ENCODE peak calls at places on chromosomes 11 and 22, in four cellular contexts. One of them, this sample, is unnamed.

GRCh38 chr22:38872831-38873248 is 824 bp upstream of the CBX6 start:
- DNase-seq in HepG2: no peak
- DNase-seq in MM.1S: no peak
- DNase-seq in DND-41: peak; percentile 24
- DNase-seq in this sample: no peak

GRCh38 chr11:57163160-57163868 is 18.4 kb upstream of the LRRC55 start:
- DNase-seq in MM.1S: no peak
- DNase-seq in DND-41: no peak
- DNase-seq in HepG2: no peak
- DNase-seq in this sample: no peak

GRCh38 chr11:33868646-33869461 is 23.0 kb downstream of the LMO2 start:
- DNase-seq in MM.1S: no peak
- DNase-seq in DND-41: no peak
- DNase-seq in HepG2: no peak
- DNase-seq in this sample: no peak

GRCh38 chr11:104163100-104164027 is 583 bp downstream of the PDGFD start:
- DNase-seq in MM.1S: no peak
- DNase-seq in DND-41: no peak
- DNase-seq in HepG2: no peak
- DNase-seq in this sample: no peak

GRCh38 chr22:32475428-32476010 is 908 bp downstream of the FBXO7 start:
- DNase-seq in HepG2: no peak
- DNase-seq in DND-41: peak; percentile 44
- DNase-seq in MM.1S: peak; percentile 61
- DNase-seq in this sample: no peak

GRCh38 chr11:100863080-100863581 is 176.0 kb downstream of the ARHGAP42 start:
- DNase-seq in MM.1S: peak; percentile 95
- DNase-seq in DND-41: no peak
- DNase-seq in HepG2: no peak
- DNase-seq in this sample: no peak

GRCh38 chr11:114044042-114044871 is 15.3 kb upstream of the ZBTB16 start:
- DNase-seq in DND-41: no peak
- DNase-seq in HepG2: no peak
- DNase-seq in MM.1S: no peak
- DNase-seq in this sample: no peak

GRCh38 chr22:40030757-40031092 is 36.0 kb downstream of the FAM83F start:
- DNase-seq in MM.1S: no peak
- DNase-seq in HepG2: no peak
- DNase-seq in DND-41: peak; percentile 87
- DNase-seq in this sample: no peak

GRCh38 chr11:103703954-103704353 is 332.5 kb upstream of the DDI1 start:
- DNase-seq in HepG2: no peak
- DNase-seq in DND-41: no peak
- DNase-seq in MM.1S: no peak
- DNase-seq in this sample: no peak

GRCh38 chr22:49650336-49651241 is 177.1 kb downstream of the BRD1 start:
- DNase-seq in DND-41: no peak
- DNase-seq in HepG2: no peak
- DNase-seq in MM.1S: no peak
- DNase-seq in this sample: no peak

GRCh38 chr22:47166446-47167016 is 404.1 kb downstream of the TBC1D22A start:
- DNase-seq in MM.1S: no peak
- DNase-seq in DND-41: no peak
- DNase-seq in HepG2: no peak
- DNase-seq in this sample: no peak

GRCh38 chr11:16881074-16881709 is 133.0 kb downstream of the PLEKHA7 start:
- DNase-seq in DND-41: no peak
- DNase-seq in MM.1S: peak; percentile 66
- DNase-seq in HepG2: no peak
- DNase-seq in this sample: no peak

GRCh38 chr11:43797337-43797736 is 83.3 kb upstream of the ALKBH3 start:
- DNase-seq in MM.1S: no peak
- DNase-seq in HepG2: no peak
- DNase-seq in DND-41: no peak
- DNase-seq in this sample: no peak

GRCh38 chr11:35539781-35540281 is 14.4 kb upstream of the PAMR1 start:
- DNase-seq in DND-41: no peak
- DNase-seq in HepG2: no peak
- DNase-seq in MM.1S: no peak
- DNase-seq in this sample: no peak

GRCh38 chr11:68505596-68505995 is 45.0 kb downstream of the PPP6R3 start:
- DNase-seq in HepG2: no peak
- DNase-seq in MM.1S: no peak
- DNase-seq in DND-41: no peak
- DNase-seq in this sample: no peak

GRCh38 chr11:396511-396947 is 2.5 kb downstream of the PKP3 start:
- DNase-seq in MM.1S: no peak
- DNase-seq in DND-41: no peak
- DNase-seq in HepG2: peak; percentile 60
- DNase-seq in this sample: no peak

GRCh38 chr11:118917488-118918127 is 8.1 kb downstream of the BCL9L start:
- DNase-seq in HepG2: peak; percentile 74
- DNase-seq in DND-41: no peak
- DNase-seq in MM.1S: no peak
- DNase-seq in this sample: no peak

GRCh38 chr22:20624161-20624616 is 116.8 kb downstream of the MED15 start:
- DNase-seq in MM.1S: no peak
- DNase-seq in HepG2: no peak
- DNase-seq in DND-41: no peak
- DNase-seq in this sample: no peak

GRCh38 chr11:13012037-13012693 is 3.0 kb downstream of the RASSF10 start:
- DNase-seq in HepG2: peak; percentile 40
- DNase-seq in MM.1S: no peak
- DNase-seq in DND-41: no peak
- DNase-seq in this sample: no peak

GRCh38 chr11:110050201-110050506 is 43.0 kb upstream of the ZC3H12C start:
- DNase-seq in DND-41: no peak
- DNase-seq in HepG2: no peak
- DNase-seq in MM.1S: no peak
- DNase-seq in this sample: no peak

GRCh38 chr11:3183523-3183922 is 18.4 kb upstream of the OSBPL5 start:
- DNase-seq in DND-41: no peak
- DNase-seq in MM.1S: no peak
- DNase-seq in HepG2: no peak
- DNase-seq in this sample: no peak

GRCh38 chr11:72084960-72085359 is 4.3 kb downstream of the LRRC51 start:
- DNase-seq in HepG2: no peak
- DNase-seq in DND-41: no peak
- DNase-seq in MM.1S: no peak
- DNase-seq in this sample: no peak

GRCh38 chr22:19522881-19523239 is 1.4 kb downstream of the CLDN5 start:
- DNase-seq in HepG2: no peak
- DNase-seq in MM.1S: no peak
- DNase-seq in DND-41: no peak
- DNase-seq in this sample: no peak
- TF ChIP-seq EZH2 in HepG2: no peak
- TF ChIP-seq EZH2 in MM.1S: no peak
- TF ChIP-seq EZH2 in DND-41: no peak
- TF ChIP-seq EZH2 in this sample: no peak

GRCh38 chr11:111419641-111420327 is 40.7 kb upstream of the POU2AF1 start:
- DNase-seq in DND-41: no peak
- DNase-seq in MM.1S: no peak
- DNase-seq in HepG2: no peak
- DNase-seq in this sample: no peak
- H3K4me1 ChIP-seq in DND-41: peaks cover 49% of the 10 kb centered on the region
- H3K4me1 ChIP-seq in MM.1S: peaks cover 65% of the 10 kb centered on the region
- H3K4me1 ChIP-seq in HepG2: peaks cover 87% of the 10 kb centered on the region
- H3K4me1 ChIP-seq in this sample: no peaks in the 10 kb centered on the region

GRCh38 chr11:20158597-20159257 is 1.5 kb downstream of the DBX1 start:
- DNase-seq in HepG2: peak; percentile 6
- DNase-seq in DND-41: no peak
- DNase-seq in MM.1S: no peak
- DNase-seq in this sample: no peak
- TF ChIP-seq EZH2 in HepG2: no peak
- TF ChIP-seq EZH2 in DND-41: no peak
- TF ChIP-seq EZH2 in MM.1S: no peak
- TF ChIP-seq EZH2 in this sample: peak; percentile 81

DNA sequence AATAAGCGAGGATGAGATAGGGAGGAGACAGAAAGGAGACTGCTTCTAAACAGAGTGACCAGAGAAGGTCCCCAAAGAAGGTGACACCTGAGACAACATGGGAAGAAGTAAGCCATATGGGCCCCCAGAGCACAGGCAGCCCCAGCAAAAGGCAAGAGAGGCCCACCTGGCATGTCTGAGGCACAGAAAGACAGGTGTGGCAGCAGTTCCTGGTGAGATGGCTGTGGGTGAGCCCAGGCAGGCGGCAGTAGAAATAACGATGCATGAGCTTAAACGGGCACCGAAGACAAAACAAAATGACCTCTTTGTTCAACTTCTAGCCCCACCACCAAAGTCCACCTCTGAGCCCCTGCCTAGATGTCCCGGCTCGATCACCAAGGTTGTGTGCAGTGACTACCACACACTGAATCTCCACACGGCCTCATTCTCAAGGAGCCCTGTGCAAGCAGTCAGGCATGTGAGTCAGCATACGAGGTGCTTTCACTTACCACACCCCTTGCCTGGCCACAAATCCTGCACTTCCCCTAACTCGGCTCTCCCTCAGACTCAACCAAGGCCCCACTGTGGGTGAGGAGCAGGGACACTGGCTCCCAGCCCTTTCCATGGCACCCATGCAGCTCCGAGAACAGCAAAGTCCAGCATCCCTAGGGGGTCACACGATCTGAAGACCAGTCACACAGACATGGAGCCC is 77.6 kb downstream of the PACSIN2 start:
- DNase-seq in HepG2: no peak
- DNase-seq in MM.1S: peak; percentile 58
- DNase-seq in DND-41: no peak
- DNase-seq in this sample: no peak
- H3K4me1 ChIP-seq in HepG2: peaks cover 85% of the 10 kb centered on the region
- H3K4me1 ChIP-seq in MM.1S: peaks cover 14% of the 10 kb centered on the region
- H3K4me1 ChIP-seq in DND-41: no peaks in the 10 kb centered on the region
- H3K4me1 ChIP-seq in this sample: peaks cover 65% of the 10 kb centered on the region

DNA sequence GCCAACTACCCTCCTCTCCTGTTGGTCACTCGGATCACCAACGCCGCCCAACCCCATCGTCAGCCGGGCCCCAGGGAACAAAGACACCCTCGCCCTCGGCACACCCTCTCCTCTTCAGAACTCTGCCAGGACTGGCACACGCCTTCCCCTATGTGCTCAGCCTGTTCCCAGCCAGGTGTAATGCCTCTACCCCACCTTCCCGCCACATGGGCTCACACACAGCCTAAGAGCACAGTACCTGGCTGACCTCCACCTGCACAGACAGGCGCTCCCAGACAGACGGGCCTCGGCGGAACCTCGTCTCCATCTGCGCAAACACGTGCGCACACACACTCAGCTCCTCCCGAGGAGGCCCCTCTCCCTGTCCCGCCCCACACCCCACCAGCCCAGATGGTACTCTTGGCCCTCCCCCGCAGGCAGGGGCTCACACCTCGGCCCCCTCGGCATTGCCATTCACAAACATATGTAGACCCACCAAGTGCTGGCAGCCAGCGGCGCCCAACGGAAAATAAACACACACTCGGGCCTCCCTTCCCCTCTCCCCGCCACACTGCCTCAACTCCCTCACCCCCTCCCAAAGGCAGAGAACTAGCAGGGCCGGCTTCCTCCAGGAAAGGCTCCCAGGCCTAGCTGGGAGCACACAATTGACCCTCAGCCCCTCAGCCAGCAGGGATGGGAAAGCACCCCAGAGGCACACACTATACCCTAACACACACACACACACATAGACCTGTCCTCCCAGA is 8.5 kb downstream of the ELFN2 start:
- DNase-seq in HepG2: no peak
- DNase-seq in DND-41: no peak
- DNase-seq in MM.1S: no peak
- DNase-seq in this sample: no peak
- TF ChIP-seq EZH2 in HepG2: no peak
- TF ChIP-seq EZH2 in DND-41: no peak
- TF ChIP-seq EZH2 in MM.1S: no peak
- TF ChIP-seq EZH2 in this sample: peak; percentile 18

DNA sequence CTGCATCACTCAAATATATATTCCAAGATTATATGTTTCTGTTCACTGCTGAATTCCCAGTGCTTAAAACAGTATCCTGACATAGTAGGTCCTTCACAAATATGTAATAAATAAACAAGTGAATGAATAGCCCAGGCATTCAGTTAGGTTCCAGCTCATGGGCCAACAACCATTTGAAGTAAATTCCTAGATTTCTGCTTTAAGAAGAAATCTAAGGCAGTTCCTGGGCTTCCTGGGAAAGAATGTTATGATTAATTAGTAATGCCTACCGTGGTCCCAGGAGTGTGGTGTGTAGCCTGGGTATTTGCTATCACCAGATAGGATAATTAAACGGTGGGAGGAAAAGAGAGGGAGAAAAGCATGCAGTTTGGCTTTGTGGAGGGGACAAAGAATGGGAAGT is 576.8 kb downstream of the SOX6 start:
- DNase-seq in MM.1S: no peak
- DNase-seq in DND-41: no peak
- DNase-seq in HepG2: no peak
- DNase-seq in this sample: no peak
- H3K4me1 ChIP-seq in MM.1S: no peaks in the 10 kb centered on the region
- H3K4me1 ChIP-seq in DND-41: no peaks in the 10 kb centered on the region
- H3K4me1 ChIP-seq in HepG2: peaks cover 6% of the 10 kb centered on the region
- H3K4me1 ChIP-seq in this sample: peaks cover 18% of the 10 kb centered on the region

GRCh38 chr11:75430692-75431532 is 2.1 kb downstream of the KLHL35 start:
- DNase-seq in HepG2: no peak
- DNase-seq in DND-41: no peak
- DNase-seq in MM.1S: no peak
- DNase-seq in this sample: no peak
- TF ChIP-seq EZH2 in HepG2: peak; percentile 52
- TF ChIP-seq EZH2 in DND-41: no peak
- TF ChIP-seq EZH2 in MM.1S: no peak
- TF ChIP-seq EZH2 in this sample: peak; percentile 89

DNA sequence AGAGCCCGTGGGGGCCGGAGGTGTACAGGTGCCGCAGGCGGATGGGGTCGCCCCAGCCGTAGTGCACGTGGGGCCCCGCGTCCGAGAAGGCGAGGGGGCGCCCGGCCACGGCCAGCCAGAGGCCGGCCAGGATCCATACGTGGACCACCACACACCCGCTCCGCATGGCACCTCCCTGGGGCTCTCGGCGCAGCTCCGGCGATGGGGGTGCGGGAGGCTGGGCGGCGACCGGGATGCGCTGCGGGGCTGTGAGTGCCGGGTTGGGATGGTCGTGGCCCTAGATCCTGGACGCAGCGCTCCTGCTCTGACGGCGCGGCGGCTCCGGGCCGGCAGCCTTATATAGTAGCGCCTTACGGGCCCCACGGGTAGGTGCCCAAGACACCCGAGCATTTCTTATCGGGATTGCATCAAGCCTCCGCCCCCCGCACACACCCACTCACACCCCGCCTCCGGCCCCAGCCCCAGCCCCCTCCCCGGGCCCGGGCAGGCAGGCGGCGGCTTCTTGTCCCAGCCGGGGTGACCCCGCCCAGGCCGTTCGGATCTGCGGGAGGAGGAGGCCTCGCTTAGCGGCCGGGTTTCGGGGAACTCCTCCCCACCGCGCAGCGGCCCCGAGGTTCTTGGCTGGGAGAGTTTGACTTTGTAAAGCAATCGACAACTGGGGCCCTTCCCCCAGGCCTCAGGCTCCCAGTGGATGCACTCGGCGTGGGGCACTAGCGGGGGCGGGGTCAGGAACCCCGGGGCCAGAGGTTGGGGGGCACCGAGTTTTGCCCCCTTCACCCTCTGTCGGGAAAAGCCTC is at the start of gene FGF19:
- DNase-seq in HepG2: no peak
- DNase-seq in DND-41: no peak
- DNase-seq in MM.1S: no peak
- DNase-seq in this sample: no peak
- H3K4me1 ChIP-seq in HepG2: peaks cover 84% of the 10 kb centered on the region
- H3K4me1 ChIP-seq in DND-41: no peaks in the 10 kb centered on the region
- H3K4me1 ChIP-seq in MM.1S: no peaks in the 10 kb centered on the region
- H3K4me1 ChIP-seq in this sample: peaks cover 15% of the 10 kb centered on the region

GRCh38 chr11:46390331-46391171 is 1.0 kb downstream of the CHRM4 start:
- DNase-seq in MM.1S: no peak
- DNase-seq in HepG2: no peak
- DNase-seq in DND-41: no peak
- DNase-seq in this sample: no peak
- TF ChIP-seq EZH2 in MM.1S: no peak
- TF ChIP-seq EZH2 in HepG2: no peak
- TF ChIP-seq EZH2 in DND-41: no peak
- TF ChIP-seq EZH2 in this sample: peak; percentile 97